ENCODE peak calls at places on chromosome 12, in four cellular contexts. One of them, this sample, is unnamed.

GRCh38 chr12:67811437-67812361 is 163.2 kb downstream of the DYRK2 start:
- DNase-seq in SK-N-SH: no peak
- DNase-seq in GM12878: no peak
- DNase-seq in HepG2: no peak
- DNase-seq in this sample: no peak

GRCh38 chr12:120211904-120212283 is 11.0 kb upstream of the RPLP0 start:
- DNase-seq in SK-N-SH: peak
- DNase-seq in GM12878: no peak
- DNase-seq in HepG2: no peak
- DNase-seq in this sample: no peak

GRCh38 chr12:22658214-22658613 is 33.2 kb downstream of the ETNK1 start:
- DNase-seq in SK-N-SH: no peak
- DNase-seq in GM12878: no peak
- DNase-seq in HepG2: no peak
- DNase-seq in this sample: peak

GRCh38 chr12:57521475-57522018 is 1.1 kb upstream of the MBD6 start:
- DNase-seq in SK-N-SH: no peak
- DNase-seq in GM12878: no peak
- DNase-seq in HepG2: peak
- DNase-seq in this sample: no peak

GRCh38 chr12:32895688-32896437 is 714 bp downstream of the PKP2 start:
- DNase-seq in SK-N-SH: no peak
- DNase-seq in GM12878: no peak
- DNase-seq in HepG2: peak
- DNase-seq in this sample: no peak

GRCh38 chr12:132286912-132287311 is 42.5 kb downstream of the GALNT9 start:
- DNase-seq in SK-N-SH: no peak
- DNase-seq in GM12878: no peak
- DNase-seq in HepG2: peak
- DNase-seq in this sample: peak

GRCh38 chr12:93749515-93749914 is 72.3 kb downstream of the CRADD start:
- DNase-seq in SK-N-SH: no peak
- DNase-seq in GM12878: no peak
- DNase-seq in HepG2: no peak
- DNase-seq in this sample: no peak

GRCh38 chr12:26121841-26122680 is 2.8 kb downstream of the BHLHE41 start:
- DNase-seq in SK-N-SH: peak
- DNase-seq in GM12878: no peak
- DNase-seq in HepG2: no peak
- DNase-seq in this sample: no peak

GRCh38 chr12:130871286-130872178 is at the start of gene RAN:
- DNase-seq in SK-N-SH: peak
- DNase-seq in GM12878: peak
- DNase-seq in HepG2: peak
- DNase-seq in this sample: peak

GRCh38 chr12:124512667-124513296 is 54.6 kb downstream of the NCOR2 start:
- DNase-seq in SK-N-SH: peak
- DNase-seq in GM12878: no peak
- DNase-seq in HepG2: peak
- DNase-seq in this sample: peak

GRCh38 chr12:12723147-12723680 is 6.0 kb downstream of the CDKN1B start:
- DNase-seq in SK-N-SH: no peak
- DNase-seq in GM12878: no peak
- DNase-seq in HepG2: no peak
- DNase-seq in this sample: no peak

GRCh38 chr12:49019435-49020317 is 1.1 kb upstream of the PRKAG1 start:
- DNase-seq in SK-N-SH: peak
- DNase-seq in GM12878: no peak
- DNase-seq in HepG2: peak
- DNase-seq in this sample: peak

GRCh38 chr12:124680863-124681778 is 113.7 kb upstream of the NCOR2 start:
- DNase-seq in SK-N-SH: peak
- DNase-seq in GM12878: peak
- DNase-seq in HepG2: peak
- DNase-seq in this sample: peak

GRCh38 chr12:40313928-40314327 is 89.1 kb downstream of the LRRK2 start:
- DNase-seq in SK-N-SH: no peak
- DNase-seq in GM12878: peak
- DNase-seq in HepG2: no peak
- DNase-seq in this sample: no peak

GRCh38 chr12:13980548-13981295 is 680 bp downstream of the GRIN2B start:
- DNase-seq in SK-N-SH: peak
- DNase-seq in GM12878: no peak
- DNase-seq in HepG2: no peak
- DNase-seq in this sample: peak

GRCh38 chr12:120751389-120751788 is 25.8 kb downstream of the ACADS start:
- DNase-seq in SK-N-SH: no peak
- DNase-seq in GM12878: no peak
- DNase-seq in HepG2: no peak
- DNase-seq in this sample: no peak

GRCh38 chr12:94614288-94614721 is 36.1 kb downstream of the TMCC3 start:
- DNase-seq in SK-N-SH: no peak
- DNase-seq in GM12878: no peak
- DNase-seq in HepG2: no peak
- DNase-seq in this sample: no peak

GRCh38 chr12:43766291-43766690 is 7.5 kb downstream of the IRAK4 start:
- DNase-seq in SK-N-SH: no peak
- DNase-seq in GM12878: no peak
- DNase-seq in HepG2: no peak
- DNase-seq in this sample: no peak

GRCh38 chr12:20368653-20369163 is 371 bp downstream of the PDE3A start:
- DNase-seq in SK-N-SH: peak
- DNase-seq in GM12878: no peak
- DNase-seq in HepG2: no peak
- DNase-seq in this sample: peak

GRCh38 chr12:26787125-26787495 is 45.9 kb downstream of the ITPR2 start:
- DNase-seq in SK-N-SH: peak
- DNase-seq in GM12878: no peak
- DNase-seq in HepG2: no peak
- DNase-seq in this sample: no peak

GRCh38 chr12:45292486-45293195 is 76.7 kb downstream of the ANO6 start:
- DNase-seq in SK-N-SH: no peak
- DNase-seq in GM12878: no peak
- DNase-seq in HepG2: no peak
- DNase-seq in this sample: no peak

GRCh38 chr12:3216097-3216496 is 138.9 kb downstream of the TSPAN9 start:
- DNase-seq in SK-N-SH: no peak
- DNase-seq in GM12878: no peak
- DNase-seq in HepG2: no peak
- DNase-seq in this sample: no peak

GRCh38 chr12:91216871-91217270 is 34.3 kb upstream of the DCN start:
- DNase-seq in SK-N-SH: no peak
- DNase-seq in GM12878: no peak
- DNase-seq in HepG2: no peak
- DNase-seq in this sample: no peak

GRCh38 chr12:4417471-4417870 is 28.1 kb downstream of the FGF6 start:
- DNase-seq in SK-N-SH: peak
- DNase-seq in GM12878: no peak
- DNase-seq in HepG2: no peak
- DNase-seq in this sample: no peak
- TF ChIP-seq PBX3 in SK-N-SH: no peak
- TF ChIP-seq PBX3 in GM12878: no peak
- TF ChIP-seq PBX3 in HepG2: no peak
- TF ChIP-seq PBX3 in this sample: no peak

GRCh38 chr12:113535100-113535499 is 63.4 kb upstream of the LHX5 start:
- DNase-seq in SK-N-SH: no peak
- DNase-seq in GM12878: no peak
- DNase-seq in HepG2: no peak
- DNase-seq in this sample: no peak

GRCh38 chr12:113534555-113534954 is 62.9 kb upstream of the LHX5 start:
- DNase-seq in SK-N-SH: no peak
- DNase-seq in GM12878: no peak
- DNase-seq in HepG2: no peak
- DNase-seq in this sample: no peak

GRCh38 chr12:113533842-113534375 is 62.2 kb upstream of the LHX5 start:
- DNase-seq in SK-N-SH: no peak
- DNase-seq in GM12878: no peak
- DNase-seq in HepG2: no peak
- DNase-seq in this sample: no peak

GRCh38 chr12:113537751-113538087 is 66.0 kb upstream of the LHX5 start:
- DNase-seq in SK-N-SH: no peak
- DNase-seq in GM12878: no peak
- DNase-seq in HepG2: no peak
- DNase-seq in this sample: no peak

DNA sequence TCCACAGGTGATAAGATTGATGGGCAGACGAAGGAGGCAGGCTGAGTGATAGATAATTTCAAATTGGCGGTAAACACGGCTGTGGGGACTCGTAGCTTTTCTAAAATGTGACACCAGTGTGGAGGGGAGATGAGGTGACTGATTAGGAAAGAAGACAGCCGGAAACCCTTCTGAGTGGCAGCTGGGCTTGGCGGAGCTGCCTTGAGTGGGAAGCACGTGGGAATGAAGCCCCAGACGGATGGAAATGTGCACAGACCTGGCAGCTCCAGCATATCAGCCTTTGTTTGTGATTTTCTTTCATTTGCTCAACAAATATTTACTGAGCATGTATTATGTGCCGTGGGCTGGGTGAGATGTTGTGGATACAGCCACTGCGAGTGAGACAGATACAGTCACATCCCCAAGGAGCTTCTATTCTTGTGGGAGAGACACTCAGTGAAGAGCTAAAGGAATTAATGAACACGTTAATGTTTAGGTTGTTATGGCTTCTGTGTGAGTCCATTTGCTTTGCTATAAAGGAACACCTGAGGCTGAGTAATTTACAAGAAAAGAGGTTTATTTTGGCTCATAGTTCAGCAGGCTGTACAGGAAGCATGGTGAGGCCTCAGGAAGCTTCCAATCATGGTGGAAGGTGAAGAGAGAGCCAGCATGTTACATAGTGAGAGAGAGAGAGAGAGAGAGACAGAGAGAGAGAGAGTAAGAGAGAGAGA is 65.5 kb upstream of the LHX5 start:
- DNase-seq in SK-N-SH: no peak
- DNase-seq in GM12878: no peak
- DNase-seq in HepG2: no peak
- DNase-seq in this sample: no peak
- TF ChIP-seq PBX3 in SK-N-SH: no peak
- TF ChIP-seq PBX3 in GM12878: no peak
- TF ChIP-seq PBX3 in HepG2: no peak
- TF ChIP-seq PBX3 in this sample: no peak

GRCh38 chr12:87086118-87086891 is 830.1 kb upstream of the MGAT4C start:
- DNase-seq in SK-N-SH: no peak
- DNase-seq in GM12878: no peak
- DNase-seq in HepG2: no peak
- DNase-seq in this sample: no peak
- TF ChIP-seq PBX3 in SK-N-SH: no peak
- TF ChIP-seq PBX3 in GM12878: no peak
- TF ChIP-seq PBX3 in HepG2: no peak
- TF ChIP-seq PBX3 in this sample: no peak

GRCh38 chr12:107418976-107419375 is 266.6 kb upstream of the PWP1 start:
- DNase-seq in SK-N-SH: no peak
- DNase-seq in GM12878: no peak
- DNase-seq in HepG2: no peak
- DNase-seq in this sample: no peak
- TF ChIP-seq PBX3 in SK-N-SH: no peak
- TF ChIP-seq PBX3 in GM12878: no peak
- TF ChIP-seq PBX3 in HepG2: no peak
- TF ChIP-seq PBX3 in this sample: no peak

GRCh38 chr12:52014567-52015392 is 8.0 kb downstream of the TAMALIN start:
- DNase-seq in SK-N-SH: no peak
- DNase-seq in GM12878: no peak
- DNase-seq in HepG2: no peak
- DNase-seq in this sample: no peak
- TF ChIP-seq PBX3 in SK-N-SH: no peak
- TF ChIP-seq PBX3 in GM12878: no peak
- TF ChIP-seq PBX3 in HepG2: no peak
- TF ChIP-seq PBX3 in this sample: no peak

GRCh38 chr12:1823237-1823636 is 2.9 kb downstream of the LRTM2 start:
- DNase-seq in SK-N-SH: no peak
- DNase-seq in GM12878: no peak
- DNase-seq in HepG2: no peak
- DNase-seq in this sample: no peak

GRCh38 chr12:1821805-1822204 is 1.4 kb downstream of the LRTM2 start:
- DNase-seq in SK-N-SH: no peak
- DNase-seq in GM12878: no peak
- DNase-seq in HepG2: no peak
- DNase-seq in this sample: no peak

GRCh38 chr12:1822699-1823098 is 2.3 kb downstream of the LRTM2 start:
- DNase-seq in SK-N-SH: peak
- DNase-seq in GM12878: no peak
- DNase-seq in HepG2: no peak
- DNase-seq in this sample: no peak

GRCh38 chr12:1819050-1819449 is 1.3 kb upstream of the LRTM2 start:
- DNase-seq in SK-N-SH: no peak
- DNase-seq in GM12878: no peak
- DNase-seq in HepG2: no peak
- DNase-seq in this sample: no peak

DNA sequence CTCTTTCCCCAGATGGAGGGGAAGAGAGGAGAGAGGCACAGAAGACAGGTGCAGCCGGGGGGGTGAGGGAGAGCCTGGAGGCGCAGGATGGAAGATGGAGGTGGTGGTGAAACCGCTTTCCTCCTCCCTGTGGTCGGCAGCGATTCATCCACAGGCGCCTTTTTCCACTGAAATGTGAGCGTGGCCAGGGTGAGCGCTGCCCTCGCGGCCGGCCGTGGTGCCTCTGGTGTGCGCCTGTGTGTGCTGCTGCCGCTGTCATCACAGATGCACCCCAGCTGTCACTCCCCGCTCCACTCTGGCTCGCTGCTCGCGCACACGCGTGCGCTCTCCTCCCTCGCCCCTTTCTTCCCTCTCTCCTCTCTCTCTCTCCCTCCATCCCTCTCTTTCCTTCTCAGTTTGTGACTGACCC is at the start of gene LRTM2:
- DNase-seq in SK-N-SH: peak
- DNase-seq in GM12878: no peak
- DNase-seq in HepG2: no peak
- DNase-seq in this sample: no peak
- TF ChIP-seq PBX3 in SK-N-SH: no peak
- TF ChIP-seq PBX3 in GM12878: no peak
- TF ChIP-seq PBX3 in HepG2: no peak
- TF ChIP-seq PBX3 in this sample: no peak